ENCODE peak calls at places on chromosomes 16 and 17, in four cellular contexts. C is non-pigmented ciliary epithelial cell, F is HuH-7.5, V is astrocyte of the spinal cord. W is an unnamed sample.
A peak's percentile ranks its signal among the peaks of the same experiment; 100 is the strongest.

GRCh38 chr16:48385272-48385953 is at the start of gene SIAH1:
- DNase-seq in F (peak; percentile 85), V (peak; percentile 73), C (no peak), W (no peak)

GRCh38 chr16:4682616-4683254 is 10.6 kb upstream of the NUDT16L1 start:
- DNase-seq in C (no peak), V (peak; percentile 39), F (peak; percentile 47), W (no peak)

GRCh38 chr17:51000835-51001638 is 119.6 kb downstream of the SPAG9 start:
- DNase-seq in F (peak; percentile 36), V (peak; percentile 82), C (no peak), W (peak; percentile 45)

GRCh38 chr16:450800-451512 is 25.5 kb downstream of the RAB11FIP3 start:
- DNase-seq in V (no peak), C (no peak), F (no peak), W (no peak)

GRCh38 chr17:2796164-2797140 is at the start of gene RAP1GAP2:
- DNase-seq in F (no peak), C (no peak), V (no peak), W (no peak)

GRCh38 chr17:43559161-43559816 is 13.1 kb upstream of the ETV4 start:
- DNase-seq in V (no peak), F (no peak), C (no peak), W (no peak)

GRCh38 chr17:76410328-76410965 is 26.0 kb downstream of the SPHK1 start:
- DNase-seq in F (no peak), C (no peak), V (no peak), W (no peak)

GRCh38 chr16:88705076-88705684 is 1.0 kb downstream of the RNF166 start:
- DNase-seq in V (no peak), C (no peak), F (peak; percentile 74), W (no peak)

GRCh38 chr16:3383045-3383448 is 17.8 kb downstream of the ZSCAN32 start:
- DNase-seq in F (no peak), C (no peak), V (no peak), W (no peak)

GRCh38 chr17:57567278-57567677 is 177.8 kb downstream of the CCDC182 start:
- DNase-seq in C (no peak), V (no peak), F (no peak), W (no peak)

GRCh38 chr17:66088173-66088572 is 103.8 kb downstream of the CEP112 start:
- DNase-seq in V (no peak), F (no peak), C (no peak), W (no peak)

GRCh38 chr17:80832888-80833583 is 158.6 kb upstream of the CHMP6 start:
- DNase-seq in F (peak; percentile 77), C (peak; percentile 96), V (peak; percentile 99), W (peak; percentile 97)

GRCh38 chr16:88681709-88682451 is 4.4 kb downstream of the SNAI3 start:
- DNase-seq in F (no peak), C (no peak), V (no peak), W (no peak)

GRCh38 chr17:15086776-15087175 is 178.3 kb downstream of the PMP22 start:
- DNase-seq in C (no peak), V (no peak), F (no peak), W (no peak)

GRCh38 chr17:30922235-30922993 is 669 bp downstream of the ADAP2 start:
- DNase-seq in V (no peak), F (no peak), C (no peak), W (no peak)

GRCh38 chr17:17626151-17626805 is 34.8 kb upstream of the PEMT start:
- DNase-seq in C (no peak), F (no peak), V (no peak), W (no peak)

GRCh38 chr17:58269557-58270291 is 11.0 kb downstream of the MPO start:
- DNase-seq in V (no peak), F (no peak), C (no peak), W (no peak)

GRCh38 chr16:66511615-66512500 is 38.1 kb downstream of the TK2 start:
- DNase-seq in C (peak; percentile 52), V (peak; percentile 79), F (no peak), W (peak; percentile 48)

GRCh38 chr17:16593356-16594102 is 24.5 kb upstream of the ZNF287 start:
- DNase-seq in V (no peak), F (no peak), C (no peak), W (no peak)

GRCh38 chr17:1629647-1630310 is 1.1 kb upstream of the SLC43A2 start:
- DNase-seq in F (peak; percentile 64), C (no peak), V (no peak), W (no peak)

GRCh38 chr17:72388765-72389473 is 268.1 kb downstream of the SOX9 start:
- DNase-seq in C (no peak), F (no peak), V (peak; percentile 57), W (no peak)

GRCh38 chr16:81429045-81429521 is 15.5 kb upstream of the CMIP start:
- DNase-seq in V (no peak), F (peak; percentile 78), C (no peak), W (no peak)

GRCh38 chr17:19904924-19905323 is 37.2 kb upstream of the ULK2 start:
- DNase-seq in F (no peak), V (no peak), C (no peak), W (no peak)

GRCh38 chr16:951660-952301 is 19.0 kb downstream of the LMF1 start:
- DNase-seq in F (no peak), C (no peak), V (no peak), W (no peak)

GRCh38 chr17:6473128-6473767 is 29.0 kb downstream of the PIMREG start:
- DNase-seq in V (peak; percentile 64), F (peak; percentile 94), C (peak; percentile 10), W (peak; percentile 42)

GRCh38 chr16:85986931-85987749 is 88.2 kb downstream of the IRF8 start:
- DNase-seq in V (no peak), C (no peak), F (peak; percentile 85), W (no peak)

GRCh38 chr17:58534901-58535421 is 20.5 kb upstream of the MTMR4 start:
- DNase-seq in V (peak; percentile 20), F (no peak), C (peak; percentile 35), W (no peak)

GRCh38 chr17:64281962-64282752 is 19.1 kb upstream of the TEX2 start:
- DNase-seq in V (peak; percentile 78), C (peak; percentile 44), F (peak; percentile 48), W (peak; percentile 44)

GRCh38 chr17:3804503-3804931 is 3.5 kb upstream of the ITGAE start:
- DNase-seq in F (peak; percentile 20), V (peak; percentile 65), C (no peak), W (no peak)

GRCh38 chr16:85162478-85163277 is 50.4 kb upstream of the CIBAR2 start:
- DNase-seq in F (no peak), V (peak; percentile 79), C (no peak), W (no peak)

GRCh38 chr17:49363251-49363650 is 1.2 kb upstream of the ZNF652 start:
- DNase-seq in F (no peak), C (no peak), V (no peak), W (no peak)

GRCh38 chr17:29010586-29010985 is 4.8 kb upstream of the SEZ6 start:
- DNase-seq in V (no peak), F (no peak), C (no peak), W (no peak)

GRCh38 chr17:16019347-16019746 is 19.7 kb downstream of the TTC19 start:
- DNase-seq in V (no peak), F (no peak), C (no peak), W (no peak)

GRCh38 chr17:18957831-18958230 is 5.9 kb downstream of the SLC5A10 start:
- DNase-seq in C (no peak), V (no peak), F (no peak), W (no peak)

GRCh38 chr16:72787519-72788268 is 260.2 kb downstream of the ZFHX3 start:
- DNase-seq in V (peak; percentile 84), C (peak; percentile 60), F (no peak), W (peak; percentile 16)